ENCODE peak calls at places on chromosomes 3 and 15, in four cellular contexts. One of them, this sample, is unnamed.

GRCh38 chr3:129060276-129061076 is at the start of gene GP9:
- DNase-seq in hepatocyte: no peak
- DNase-seq in left ventricle myocardium inferior: no peak
- DNase-seq in cardiac muscle cell: no peak
- DNase-seq in this sample: no peak

GRCh38 chr3:142209655-142210054 is 15.7 kb downstream of the GK5 start:
- DNase-seq in hepatocyte: peak; percentile 51
- DNase-seq in left ventricle myocardium inferior: no peak
- DNase-seq in cardiac muscle cell: peak; percentile 96
- DNase-seq in this sample: no peak

GRCh38 chr3:150015906-150016305 is 45.2 kb upstream of the PFN2 start:
- DNase-seq in hepatocyte: no peak
- DNase-seq in left ventricle myocardium inferior: no peak
- DNase-seq in cardiac muscle cell: peak; percentile 30
- DNase-seq in this sample: no peak

GRCh38 chr15:58535894-58536293 is 104.1 kb downstream of the LIPC start:
- DNase-seq in hepatocyte: no peak
- DNase-seq in left ventricle myocardium inferior: no peak
- DNase-seq in cardiac muscle cell: no peak
- DNase-seq in this sample: no peak

GRCh38 chr15:38660726-38661125 is 96.1 kb upstream of the RASGRP1 start:
- DNase-seq in hepatocyte: no peak
- DNase-seq in left ventricle myocardium inferior: no peak
- DNase-seq in cardiac muscle cell: no peak
- DNase-seq in this sample: no peak

GRCh38 chr15:92869263-92869940 is 30.7 kb upstream of the CHD2 start:
- DNase-seq in hepatocyte: peak; percentile 31
- DNase-seq in left ventricle myocardium inferior: no peak
- DNase-seq in cardiac muscle cell: peak; percentile 62
- DNase-seq in this sample: peak; percentile 48

GRCh38 chr3:42547401-42547945 is 34.3 kb downstream of the SEC22C start:
- DNase-seq in hepatocyte: peak; percentile 82
- DNase-seq in left ventricle myocardium inferior: peak; percentile 67
- DNase-seq in cardiac muscle cell: peak; percentile 68
- DNase-seq in this sample: no peak

GRCh38 chr15:55993111-55993803 is at the start of gene NEDD4:
- DNase-seq in hepatocyte: peak; percentile 94
- DNase-seq in left ventricle myocardium inferior: peak; percentile 87
- DNase-seq in cardiac muscle cell: peak; percentile 92
- DNase-seq in this sample: peak; percentile 66

GRCh38 chr3:55721716-55722484 is 234.8 kb upstream of the WNT5A start:
- DNase-seq in hepatocyte: peak; percentile 56
- DNase-seq in left ventricle myocardium inferior: no peak
- DNase-seq in cardiac muscle cell: peak; percentile 37
- DNase-seq in this sample: no peak

GRCh38 chr15:40282144-40282869 is 557 bp downstream of the ANKRD63 start:
- DNase-seq in hepatocyte: peak; percentile 54
- DNase-seq in left ventricle myocardium inferior: peak; percentile 44
- DNase-seq in cardiac muscle cell: peak; percentile 15
- DNase-seq in this sample: no peak

GRCh38 chr15:73631915-73632669 is 1.1 kb downstream of the NPTN start:
- DNase-seq in hepatocyte: peak; percentile 57
- DNase-seq in left ventricle myocardium inferior: no peak
- DNase-seq in cardiac muscle cell: peak; percentile 72
- DNase-seq in this sample: no peak

GRCh38 chr3:39193391-39193790 is 996 bp upstream of the XIRP1 start:
- DNase-seq in hepatocyte: no peak
- DNase-seq in left ventricle myocardium inferior: no peak
- DNase-seq in cardiac muscle cell: peak; percentile 20
- DNase-seq in this sample: no peak

GRCh38 chr3:58529516-58530353 is 7.3 kb downstream of the ACOX2 start:
- DNase-seq in hepatocyte: peak; percentile 54
- DNase-seq in left ventricle myocardium inferior: no peak
- DNase-seq in cardiac muscle cell: peak; percentile 38
- DNase-seq in this sample: no peak

GRCh38 chr3:97009427-97010019 is 195.1 kb downstream of the EPHA6 start:
- DNase-seq in hepatocyte: peak; percentile 23
- DNase-seq in left ventricle myocardium inferior: no peak
- DNase-seq in cardiac muscle cell: no peak
- DNase-seq in this sample: no peak

GRCh38 chr15:59252137-59252536 is 45.5 kb downstream of the LDHAL6B start:
- DNase-seq in hepatocyte: no peak
- DNase-seq in left ventricle myocardium inferior: no peak
- DNase-seq in cardiac muscle cell: no peak
- DNase-seq in this sample: no peak

GRCh38 chr3:32181801-32182200 is 56.7 kb upstream of the CMTM8 start:
- DNase-seq in hepatocyte: no peak
- DNase-seq in left ventricle myocardium inferior: no peak
- DNase-seq in cardiac muscle cell: no peak
- DNase-seq in this sample: no peak

GRCh38 chr3:82067420-82067819 is 306.0 kb upstream of the GBE1 start:
- DNase-seq in hepatocyte: peak; percentile 24
- DNase-seq in left ventricle myocardium inferior: no peak
- DNase-seq in cardiac muscle cell: no peak
- DNase-seq in this sample: no peak

GRCh38 chr15:76347507-76348055 is 11.0 kb downstream of the ISL2 start:
- DNase-seq in hepatocyte: peak; percentile 17
- DNase-seq in left ventricle myocardium inferior: no peak
- DNase-seq in cardiac muscle cell: no peak
- DNase-seq in this sample: no peak

GRCh38 chr15:83854314-83854713 is 200.4 kb downstream of the ADAMTSL3 start:
- DNase-seq in hepatocyte: no peak
- DNase-seq in left ventricle myocardium inferior: no peak
- DNase-seq in cardiac muscle cell: peak; percentile 31
- DNase-seq in this sample: no peak

GRCh38 chr3:126743781-126744180 is 39.7 kb downstream of the CHCHD6 start:
- DNase-seq in hepatocyte: no peak
- DNase-seq in left ventricle myocardium inferior: no peak
- DNase-seq in cardiac muscle cell: no peak
- DNase-seq in this sample: no peak

GRCh38 chr3:197368330-197368729 is 69.9 kb upstream of the DLG1 start:
- DNase-seq in hepatocyte: no peak
- DNase-seq in left ventricle myocardium inferior: no peak
- DNase-seq in cardiac muscle cell: no peak
- DNase-seq in this sample: no peak

GRCh38 chr15:74123131-74123429 is 7.3 kb upstream of the ISLR2 start:
- DNase-seq in hepatocyte: no peak
- DNase-seq in left ventricle myocardium inferior: no peak
- DNase-seq in cardiac muscle cell: no peak
- DNase-seq in this sample: no peak

GRCh38 chr15:84863480-84864428 is 20.7 kb upstream of the SLC28A1 start:
- DNase-seq in hepatocyte: no peak
- DNase-seq in left ventricle myocardium inferior: no peak
- DNase-seq in cardiac muscle cell: peak; percentile 62
- DNase-seq in this sample: no peak

GRCh38 chr3:18232317-18232716 is 192.8 kb downstream of the SATB1 start:
- DNase-seq in hepatocyte: no peak
- DNase-seq in left ventricle myocardium inferior: no peak
- DNase-seq in cardiac muscle cell: no peak
- DNase-seq in this sample: no peak

This sample was measured in SW 1271.